ENCODE peak calls at places on chromosomes 7 and 10, in eight cellular contexts. I, J, P, H, U, Y, K and X are unnamed samples.

GRCh38 chr7:3201306-3201705 is 99.7 kb upstream of the SDK1 start:
- DNase-seq in U (no peak), P (no peak), I (no peak), J (no peak), H (no peak), Y (no peak), K (no peak), X (no peak)

GRCh38 chr10:103145046-103145445 is 48.0 kb downstream of the NT5C2 start:
- DNase-seq in Y (no peak), H (peak), I (no peak), U (no peak), P (no peak), K (no peak), J (peak), X (peak)

GRCh38 chr10:89480047-89480446 is 55.3 kb downstream of the SLC16A12 start:
- DNase-seq in I (no peak), P (no peak), Y (no peak), U (no peak), H (peak), K (no peak), J (no peak), X (peak)

GRCh38 chr7:127080576-127080975 is 172.2 kb downstream of the GRM8 start:
- DNase-seq in Y (no peak), K (no peak), J (no peak), I (no peak), H (no peak), P (no peak), U (no peak), X (no peak)

GRCh38 chr10:124565565-124566221 is 104.1 kb downstream of the LHPP start:
- DNase-seq in U (no peak), H (no peak), Y (no peak), K (no peak), P (no peak), I (no peak), J (no peak), X (no peak)

GRCh38 chr7:41559426-41559825 is 143.5 kb downstream of the INHBA start:
- DNase-seq in J (no peak), U (no peak), K (no peak), Y (no peak), I (no peak), H (no peak), P (no peak), X (no peak)

GRCh38 chr10:65358565-65358964 is 1567.3 kb upstream of the LRRTM3 start:
- DNase-seq in I (no peak), H (no peak), K (no peak), J (no peak), Y (no peak), P (no peak), U (no peak), X (no peak)

GRCh38 chr10:103054621-103055020 is 136.5 kb downstream of the CNNM2 start:
- DNase-seq in J (no peak), U (no peak), H (no peak), Y (no peak), K (no peak), I (no peak), P (peak), X (no peak)

GRCh38 chr7:80950550-80950967 is 31.7 kb upstream of the SEMA3C start:
- DNase-seq in H (no peak), J (no peak), U (no peak), P (no peak), Y (no peak), I (no peak), K (no peak), X (no peak)

GRCh38 chr10:28986856-28987255 is 302.0 kb upstream of the LYZL1 start:
- DNase-seq in J (no peak), I (no peak), H (no peak), P (no peak), K (no peak), Y (no peak), U (no peak), X (no peak)

GRCh38 chr10:98269435-98269912 is 1.5 kb upstream of the LOXL4 start:
- DNase-seq in J (peak), H (peak), P (no peak), Y (no peak), U (no peak), K (peak), I (no peak), X (peak)

GRCh38 chr7:101870361-101871062 is 53.1 kb downstream of the CUX1 start:
- DNase-seq in I (peak), J (peak), P (no peak), K (no peak), Y (no peak), H (no peak), U (no peak), X (peak)

GRCh38 chr7:20260219-20260618 is 43.0 kb upstream of the MACC1 start:
- DNase-seq in K (peak), I (no peak), P (no peak), Y (no peak), H (peak), U (no peak), J (no peak), X (peak)

GRCh38 chr10:79137826-79138225 is 69.1 kb downstream of the ZMIZ1 start:
- DNase-seq in H (no peak), K (no peak), I (no peak), Y (peak), U (peak), J (peak), P (no peak), X (no peak)

GRCh38 chr10:6140141-6140841 is 51.5 kb downstream of the RBM17 start:
- DNase-seq in P (no peak), J (no peak), Y (no peak), I (no peak), K (no peak), H (no peak), U (peak), X (no peak)

GRCh38 chr7:1839701-1840100 is 169.6 kb downstream of the ELFN1 start:
- DNase-seq in Y (no peak), U (no peak), H (no peak), I (no peak), K (no peak), P (no peak), J (no peak), X (no peak)

GRCh38 chr7:21828846-21829245 is 116.9 kb downstream of the CDCA7L start:
- DNase-seq in U (no peak), J (no peak), K (no peak), P (no peak), Y (no peak), I (peak), H (no peak), X (no peak)

GRCh38 chr7:82109288-82109687 is 334.3 kb downstream of the CACNA2D1 start:
- DNase-seq in J (peak), I (no peak), U (no peak), Y (no peak), K (no peak), H (peak), P (no peak), X (peak)